ENCODE peak calls at places on chromosomes 3 and 15, in eight cellular contexts. U, K, D, P, Z, S, Q and M are unnamed samples.

GRCh38 chr3:111471851-111472250 is 70.1 kb upstream of the CD96 start:
- DNase-seq in U (no peak), S (no peak), P (no peak), K (no peak), Z (peak), D (peak), Q (no peak), M (no peak)

GRCh38 chr3:16801698-16802097 is 83.1 kb upstream of the PLCL2 start:
- DNase-seq in S (no peak), P (no peak), Z (peak), D (peak), Q (no peak), U (no peak), K (no peak), M (no peak)

GRCh38 chr3:112128843-112129727 is 4.0 kb downstream of the GCSAM start:
- DNase-seq in S (peak), U (no peak), Z (peak), K (no peak), Q (no peak), D (no peak), P (peak), M (no peak)

GRCh38 chr3:182399978-182400737 is 393.1 kb upstream of the ATP11B start:
- DNase-seq in Z (no peak), U (no peak), S (no peak), P (no peak), D (no peak), Q (no peak), K (no peak), M (no peak)

GRCh38 chr3:69324362-69325025 is 61.4 kb downstream of the FRMD4B start:
- DNase-seq in D (no peak), Z (peak), P (peak), S (no peak), K (no peak), Q (peak), U (no peak), M (no peak)

GRCh38 chr3:177947901-177948300 is 588.3 kb upstream of the KCNMB2 start:
- DNase-seq in K (no peak), Z (no peak), P (no peak), S (no peak), Q (no peak), D (no peak), U (no peak), M (no peak)

GRCh38 chr3:190697901-190698300 is 164.6 kb downstream of the GMNC start:
- DNase-seq in P (no peak), K (no peak), Z (peak), S (no peak), D (peak), Q (peak), U (no peak), M (peak)

GRCh38 chr3:17175187-17175839 is 290.6 kb downstream of the PLCL2 start:
- DNase-seq in U (no peak), D (peak), P (no peak), Z (peak), K (no peak), Q (peak), S (peak), M (peak)

GRCh38 chr15:51312754-51313390 is 25.5 kb downstream of the CYP19A1 start:
- DNase-seq in P (no peak), S (no peak), Z (peak), D (peak), U (no peak), Q (no peak), K (no peak), M (no peak)

GRCh38 chr3:46138571-46138970 is 69.5 kb downstream of the CCR1 start:
- DNase-seq in S (no peak), K (no peak), U (no peak), Q (no peak), D (no peak), Z (no peak), P (no peak), M (no peak)

GRCh38 chr3:188646592-188646991 is 492.6 kb downstream of the LPP start:
- DNase-seq in S (no peak), Q (peak), D (no peak), P (no peak), K (no peak), Z (peak), U (no peak), M (peak)

GRCh38 chr3:14793126-14793857 is 25.5 kb upstream of the FGD5 start:
- DNase-seq in Z (no peak), D (no peak), S (no peak), U (no peak), P (no peak), K (no peak), Q (no peak), M (no peak)

GRCh38 chr15:49366496-49366895 is 56.5 kb upstream of the FGF7 start:
- DNase-seq in K (no peak), P (no peak), Q (no peak), U (no peak), D (no peak), Z (no peak), S (no peak), M (no peak)

GRCh38 chr3:29183346-29184087 is 97.4 kb upstream of the RBMS3 start:
- DNase-seq in K (no peak), U (no peak), S (no peak), P (no peak), D (peak), Q (no peak), Z (peak), M (peak)

GRCh38 chr15:52019394-52020252 is 604 bp downstream of the MAPK6 start:
- DNase-seq in U (peak), Q (peak), P (peak), Z (peak), D (peak), K (peak), S (peak), M (peak)

GRCh38 chr15:62719316-62719715 is 323.2 kb upstream of the TPM1 start:
- DNase-seq in Q (no peak), P (no peak), U (no peak), S (no peak), Z (peak), K (no peak), D (no peak), M (peak)

GRCh38 chr3:197540961-197541377 is 14.8 kb downstream of the BDH1 start:
- DNase-seq in Q (no peak), K (no peak), D (no peak), U (no peak), S (no peak), Z (no peak), P (no peak), M (no peak)

GRCh38 chr3:32502089-32502943 is at the start of gene CMTM6:
- DNase-seq in Q (peak), P (peak), K (peak), D (peak), U (peak), S (peak), Z (peak), M (peak)

GRCh38 chr3:32501785-32502088 is 915 bp downstream of the CMTM6 start:
- DNase-seq in Q (no peak), S (no peak), P (no peak), U (no peak), D (no peak), K (no peak), Z (no peak), M (no peak)

GRCh38 chr3:32498992-32499391 is 3.7 kb downstream of the CMTM6 start:
- DNase-seq in D (no peak), Q (no peak), S (no peak), U (no peak), Z (no peak), K (no peak), P (no peak), M (no peak)

GRCh38 chr3:32500880-32501784 is 1.5 kb downstream of the CMTM6 start:
- DNase-seq in D (no peak), K (peak), Z (peak), Q (peak), P (no peak), U (no peak), S (no peak), M (no peak)

DNA sequence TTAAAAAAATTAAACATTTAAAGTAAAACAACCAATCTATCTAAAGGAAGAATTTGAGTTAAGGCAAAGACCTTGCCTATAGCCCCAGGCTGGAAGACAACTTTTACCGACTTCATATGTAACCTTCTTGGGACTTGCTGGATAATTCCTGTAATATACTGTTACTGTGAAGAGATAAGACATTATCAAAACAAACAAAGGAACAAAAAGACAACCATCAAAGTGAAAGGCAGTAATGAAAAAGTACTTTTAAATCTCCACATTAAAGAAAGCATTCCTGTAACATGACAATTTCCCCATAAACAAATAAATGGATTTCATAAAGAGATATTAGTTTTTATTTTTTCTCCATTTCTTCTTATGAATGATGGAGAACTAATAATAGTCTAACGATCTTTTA is 2.4 kb downstream of the CMTM6 start:
- DNase-seq in S (no peak), Q (no peak), Z (no peak), K (no peak), P (no peak), D (no peak), U (no peak), M (no peak)
- H3K4me3 ChIP-seq in S (no peak), Q (no peak), Z (no peak), K (no peak), P (no peak), D (no peak), U (no peak), M (no peak)

GRCh38 chr3:13200951-13201350 is 127.7 kb upstream of the IQSEC1 start:
- DNase-seq in Z (no peak), D (no peak), P (peak), Q (no peak), S (no peak), K (peak), U (no peak), M (no peak)
- TF ChIP-seq CTCF in Z (peak), D (no peak), P (peak), Q (no peak), S (peak), K (peak), U (peak), M (peak)

DNA sequence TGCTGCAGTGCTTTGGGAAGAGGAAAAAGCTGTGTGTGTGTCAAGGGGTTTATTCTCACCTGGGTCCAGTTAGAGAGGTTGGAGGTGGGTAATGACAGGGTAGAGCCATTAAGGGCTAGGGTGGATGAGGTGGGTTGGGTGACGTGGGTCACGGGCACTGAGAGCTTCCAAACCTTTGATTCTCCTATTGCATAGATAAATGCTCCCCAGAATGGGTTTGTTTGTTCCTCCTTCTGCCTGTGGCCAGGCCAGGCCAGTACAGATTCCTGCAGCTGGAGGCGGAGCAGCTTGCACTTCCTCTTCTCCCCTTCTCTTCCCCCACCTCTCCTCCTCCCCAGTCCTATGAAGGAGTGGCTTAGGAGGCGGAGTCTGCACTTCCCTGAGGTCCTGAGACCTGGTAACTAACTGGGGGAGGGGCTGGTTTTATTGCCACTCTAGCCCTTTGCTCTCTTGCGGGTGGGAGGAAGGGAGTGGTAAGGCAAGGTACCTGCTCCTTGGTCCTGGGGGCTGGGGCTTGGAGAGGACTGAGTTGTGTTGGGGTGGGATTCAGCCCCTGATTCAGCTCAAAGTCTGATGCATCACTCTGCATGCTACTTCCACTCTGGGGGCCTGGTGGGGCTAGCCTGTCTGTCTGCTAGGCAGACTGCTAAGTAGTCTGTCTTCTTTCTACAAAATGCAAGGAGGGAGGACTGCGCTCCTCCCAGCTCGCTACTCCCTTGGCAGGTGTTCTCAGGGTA is 3.5 kb downstream of the SPINT1 start:
- DNase-seq in P (peak), Z (peak), D (no peak), S (no peak), K (peak), U (peak), Q (peak), M (no peak)
- H3K4me3 ChIP-seq in P (no peak), Z (no peak), D (no peak), S (no peak), K (no peak), U (no peak), Q (no peak), M (no peak)

GRCh38 chr3:116914004-116914403 is 204.4 kb downstream of the TUSC7 start:
- DNase-seq in D (no peak), Q (no peak), U (no peak), Z (no peak), K (no peak), P (no peak), S (no peak), M (no peak)
- TF ChIP-seq CTCF in D (no peak), Q (no peak), U (no peak), Z (no peak), K (no peak), P (no peak), S (no peak), M (no peak)

DNA sequence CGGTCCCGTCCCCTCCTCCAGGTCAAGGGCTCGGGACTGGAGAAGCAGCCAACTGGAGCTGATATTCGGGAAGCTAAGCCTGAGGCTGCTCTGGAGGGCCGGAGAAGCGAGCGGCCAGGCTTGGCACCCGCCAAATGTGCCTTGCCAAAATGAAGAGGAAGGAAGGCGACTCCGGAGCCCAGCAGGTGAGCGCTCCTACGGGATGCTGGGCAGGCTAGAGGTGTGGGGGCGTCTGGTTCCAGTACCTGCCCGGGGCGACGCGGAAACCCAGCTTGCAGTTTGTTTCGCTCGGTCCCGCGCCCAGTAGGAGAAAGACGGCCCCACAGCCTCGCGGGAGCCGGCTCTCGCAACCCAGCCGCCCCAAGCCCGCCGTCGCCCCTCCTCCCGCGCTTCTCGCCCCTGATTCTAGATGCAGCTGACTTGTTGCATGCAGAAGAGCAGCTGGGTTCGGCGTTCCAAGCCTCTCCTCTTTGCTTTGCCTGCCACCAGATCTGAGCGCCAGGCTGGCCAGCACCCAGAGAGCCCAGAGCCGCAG is 16.1 kb upstream of the AEN start:
- DNase-seq in P (peak), Q (no peak), U (no peak), Z (no peak), D (no peak), S (no peak), K (no peak), M (no peak)
- H3K4me3 ChIP-seq in P (peak), Q (no peak), U (no peak), Z (no peak), D (no peak), S (no peak), K (no peak), M (no peak)

GRCh38 chr15:72770673-72771328 is 12.8 kb downstream of the ADPGK start:
- DNase-seq in K (no peak), Q (no peak), U (no peak), D (no peak), S (no peak), P (no peak), Z (no peak), M (no peak)
- TF ChIP-seq CTCF in K (no peak), Q (no peak), U (no peak), D (peak), S (peak), P (peak), Z (peak), M (peak)